ENCODE peak calls at places on chromosomes 13 and 19, in ten cellular contexts. One of them, this sample, is unnamed.

GRCh38 chr19:35615036-35615435 is 2.5 kb downstream of the HAUS5 start:
- DNase-seq in stomach: no peak
- DNase-seq in neural progenitor cell: no peak
- DNase-seq in mesenchymal stem cell: no peak
- DNase-seq in uterus: no peak
- DNase-seq in cardiac muscle cell: no peak
- DNase-seq in heart right ventricle: no peak
- DNase-seq in body of pancreas: no peak
- DNase-seq in effector memory CD4-positive, alpha-beta T cell: no peak
- DNase-seq in pancreas: no peak
- DNase-seq in this sample: no peak

GRCh38 chr19:40604647-40605200 is 3.6 kb downstream of the LTBP4 start:
- DNase-seq in body of pancreas: peak; percentile 43
- DNase-seq in cardiac muscle cell: no peak
- DNase-seq in mesenchymal stem cell: no peak
- DNase-seq in neural progenitor cell: peak; percentile 34
- DNase-seq in stomach: no peak
- DNase-seq in heart right ventricle: no peak
- DNase-seq in pancreas: no peak
- DNase-seq in uterus: peak; percentile 59
- DNase-seq in effector memory CD4-positive, alpha-beta T cell: no peak
- DNase-seq in this sample: no peak

GRCh38 chr13:42883771-42884170 is 102.4 kb downstream of the FAM216B start:
- DNase-seq in neural progenitor cell: peak; percentile 32
- DNase-seq in body of pancreas: peak; percentile 16
- DNase-seq in uterus: no peak
- DNase-seq in mesenchymal stem cell: peak; percentile 80
- DNase-seq in cardiac muscle cell: peak; percentile 76
- DNase-seq in stomach: no peak
- DNase-seq in heart right ventricle: no peak
- DNase-seq in effector memory CD4-positive, alpha-beta T cell: no peak
- DNase-seq in pancreas: no peak
- DNase-seq in this sample: no peak

GRCh38 chr13:25214371-25215252 is 42.5 kb upstream of the AMER2 start:
- DNase-seq in pancreas: no peak
- DNase-seq in stomach: no peak
- DNase-seq in body of pancreas: no peak
- DNase-seq in cardiac muscle cell: peak; percentile 40
- DNase-seq in effector memory CD4-positive, alpha-beta T cell: no peak
- DNase-seq in neural progenitor cell: no peak
- DNase-seq in mesenchymal stem cell: peak; percentile 7
- DNase-seq in uterus: peak; percentile 37
- DNase-seq in heart right ventricle: peak; percentile 15
- DNase-seq in this sample: no peak

GRCh38 chr19:46499692-46500091 is 4.0 kb upstream of the PNMA8B start:
- DNase-seq in heart right ventricle: no peak
- DNase-seq in cardiac muscle cell: no peak
- DNase-seq in uterus: no peak
- DNase-seq in stomach: no peak
- DNase-seq in body of pancreas: no peak
- DNase-seq in effector memory CD4-positive, alpha-beta T cell: no peak
- DNase-seq in mesenchymal stem cell: no peak
- DNase-seq in pancreas: no peak
- DNase-seq in neural progenitor cell: peak; percentile 1
- DNase-seq in this sample: no peak

GRCh38 chr19:2902590-2903218 is 2.0 kb downstream of the ZNF57 start:
- DNase-seq in effector memory CD4-positive, alpha-beta T cell: no peak
- DNase-seq in neural progenitor cell: no peak
- DNase-seq in cardiac muscle cell: no peak
- DNase-seq in uterus: no peak
- DNase-seq in body of pancreas: no peak
- DNase-seq in mesenchymal stem cell: no peak
- DNase-seq in heart right ventricle: no peak
- DNase-seq in stomach: no peak
- DNase-seq in pancreas: no peak
- DNase-seq in this sample: no peak

GRCh38 chr13:92303428-92303827 is 905.0 kb downstream of the GPC5 start:
- DNase-seq in mesenchymal stem cell: peak; percentile 45
- DNase-seq in pancreas: no peak
- DNase-seq in effector memory CD4-positive, alpha-beta T cell: no peak
- DNase-seq in uterus: no peak
- DNase-seq in neural progenitor cell: no peak
- DNase-seq in stomach: no peak
- DNase-seq in heart right ventricle: no peak
- DNase-seq in cardiac muscle cell: peak; percentile 98
- DNase-seq in body of pancreas: no peak
- DNase-seq in this sample: no peak

GRCh38 chr13:46324976-46325375 is 62.1 kb downstream of the RUBCNL start:
- DNase-seq in neural progenitor cell: no peak
- DNase-seq in effector memory CD4-positive, alpha-beta T cell: no peak
- DNase-seq in mesenchymal stem cell: no peak
- DNase-seq in uterus: no peak
- DNase-seq in cardiac muscle cell: peak; percentile 53
- DNase-seq in body of pancreas: no peak
- DNase-seq in pancreas: no peak
- DNase-seq in stomach: no peak
- DNase-seq in heart right ventricle: no peak
- DNase-seq in this sample: no peak

GRCh38 chr13:100608906-100609305 is 20.3 kb upstream of the GGACT start:
- DNase-seq in mesenchymal stem cell: no peak
- DNase-seq in body of pancreas: no peak
- DNase-seq in cardiac muscle cell: no peak
- DNase-seq in neural progenitor cell: no peak
- DNase-seq in pancreas: no peak
- DNase-seq in uterus: no peak
- DNase-seq in effector memory CD4-positive, alpha-beta T cell: no peak
- DNase-seq in heart right ventricle: no peak
- DNase-seq in stomach: no peak
- DNase-seq in this sample: no peak

GRCh38 chr19:40692212-40692551 is 1.7 kb upstream of the NUMBL start:
- DNase-seq in uterus: no peak
- DNase-seq in mesenchymal stem cell: no peak
- DNase-seq in neural progenitor cell: no peak
- DNase-seq in stomach: no peak
- DNase-seq in heart right ventricle: no peak
- DNase-seq in pancreas: no peak
- DNase-seq in effector memory CD4-positive, alpha-beta T cell: no peak
- DNase-seq in body of pancreas: no peak
- DNase-seq in cardiac muscle cell: no peak
- DNase-seq in this sample: no peak

GRCh38 chr13:94609196-94609595 is 7.5 kb downstream of the GPR180 start:
- DNase-seq in neural progenitor cell: no peak
- DNase-seq in heart right ventricle: no peak
- DNase-seq in body of pancreas: no peak
- DNase-seq in stomach: no peak
- DNase-seq in mesenchymal stem cell: no peak
- DNase-seq in pancreas: no peak
- DNase-seq in effector memory CD4-positive, alpha-beta T cell: no peak
- DNase-seq in uterus: no peak
- DNase-seq in cardiac muscle cell: no peak
- DNase-seq in this sample: no peak

GRCh38 chr13:31468114-31468902 is 268.5 kb downstream of the B3GLCT start:
- DNase-seq in cardiac muscle cell: no peak
- DNase-seq in heart right ventricle: no peak
- DNase-seq in stomach: no peak
- DNase-seq in effector memory CD4-positive, alpha-beta T cell: no peak
- DNase-seq in mesenchymal stem cell: no peak
- DNase-seq in pancreas: no peak
- DNase-seq in body of pancreas: no peak
- DNase-seq in neural progenitor cell: no peak
- DNase-seq in uterus: no peak
- DNase-seq in this sample: no peak

GRCh38 chr13:74068471-74068870 is 65.7 kb downstream of the KLF12 start:
- DNase-seq in pancreas: no peak
- DNase-seq in body of pancreas: no peak
- DNase-seq in effector memory CD4-positive, alpha-beta T cell: no peak
- DNase-seq in heart right ventricle: no peak
- DNase-seq in uterus: no peak
- DNase-seq in stomach: no peak
- DNase-seq in neural progenitor cell: no peak
- DNase-seq in mesenchymal stem cell: no peak
- DNase-seq in cardiac muscle cell: no peak
- DNase-seq in this sample: no peak

GRCh38 chr19:29667390-29667783 is 2.1 kb downstream of the PLEKHF1 start:
- DNase-seq in effector memory CD4-positive, alpha-beta T cell: no peak
- DNase-seq in mesenchymal stem cell: no peak
- DNase-seq in uterus: no peak
- DNase-seq in body of pancreas: no peak
- DNase-seq in stomach: no peak
- DNase-seq in neural progenitor cell: no peak
- DNase-seq in pancreas: no peak
- DNase-seq in heart right ventricle: no peak
- DNase-seq in cardiac muscle cell: no peak
- DNase-seq in this sample: no peak
- H3K27ac ChIP-seq in effector memory CD4-positive, alpha-beta T cell: peak overlapping the region; percentile 83
- H3K27ac ChIP-seq in mesenchymal stem cell: peak overlapping the region; percentile 39
- H3K27ac ChIP-seq in uterus: peak overlapping the region; percentile 97
- H3K27ac ChIP-seq in body of pancreas: peak overlapping the region; percentile 87
- H3K27ac ChIP-seq in stomach: peak overlapping the region; percentile 90
- H3K27ac ChIP-seq in neural progenitor cell: no peak overlapping the region
- H3K27ac ChIP-seq in pancreas: peak overlapping the region; percentile 85
- H3K27ac ChIP-seq in heart right ventricle: peak overlapping the region; percentile 87
- H3K27ac ChIP-seq in cardiac muscle cell: no peak overlapping the region
- H3K27ac ChIP-seq in this sample: peak overlapping the region; percentile 86

GRCh38 chr13:111183087-111183645 is 68.1 kb downstream of the ARHGEF7 start:
- DNase-seq in body of pancreas: no peak
- DNase-seq in heart right ventricle: no peak
- DNase-seq in uterus: no peak
- DNase-seq in stomach: no peak
- DNase-seq in effector memory CD4-positive, alpha-beta T cell: no peak
- DNase-seq in cardiac muscle cell: no peak
- DNase-seq in mesenchymal stem cell: no peak
- DNase-seq in neural progenitor cell: no peak
- DNase-seq in pancreas: no peak
- DNase-seq in this sample: no peak

GRCh38 chr13:111184685-111185401 is 69.7 kb downstream of the ARHGEF7 start:
- DNase-seq in neural progenitor cell: no peak
- DNase-seq in uterus: no peak
- DNase-seq in stomach: no peak
- DNase-seq in cardiac muscle cell: peak; percentile 22
- DNase-seq in body of pancreas: no peak
- DNase-seq in heart right ventricle: peak; percentile 78
- DNase-seq in effector memory CD4-positive, alpha-beta T cell: no peak
- DNase-seq in mesenchymal stem cell: no peak
- DNase-seq in pancreas: no peak
- DNase-seq in this sample: no peak

GRCh38 chr13:111183959-111184684 is 69.0 kb downstream of the ARHGEF7 start:
- DNase-seq in pancreas: no peak
- DNase-seq in body of pancreas: no peak
- DNase-seq in mesenchymal stem cell: no peak
- DNase-seq in effector memory CD4-positive, alpha-beta T cell: no peak
- DNase-seq in uterus: no peak
- DNase-seq in cardiac muscle cell: peak; percentile 22
- DNase-seq in neural progenitor cell: no peak
- DNase-seq in heart right ventricle: no peak
- DNase-seq in stomach: no peak
- DNase-seq in this sample: no peak

GRCh38 chr13:111179908-111180756 is 65.0 kb downstream of the ARHGEF7 start:
- DNase-seq in uterus: no peak
- DNase-seq in mesenchymal stem cell: no peak
- DNase-seq in neural progenitor cell: no peak
- DNase-seq in effector memory CD4-positive, alpha-beta T cell: no peak
- DNase-seq in stomach: no peak
- DNase-seq in pancreas: no peak
- DNase-seq in heart right ventricle: no peak
- DNase-seq in body of pancreas: no peak
- DNase-seq in cardiac muscle cell: no peak
- DNase-seq in this sample: no peak

GRCh38 chr13:111181977-111182376 is 66.9 kb downstream of the ARHGEF7 start:
- DNase-seq in cardiac muscle cell: no peak
- DNase-seq in body of pancreas: no peak
- DNase-seq in neural progenitor cell: no peak
- DNase-seq in effector memory CD4-positive, alpha-beta T cell: no peak
- DNase-seq in uterus: no peak
- DNase-seq in mesenchymal stem cell: no peak
- DNase-seq in heart right ventricle: no peak
- DNase-seq in pancreas: no peak
- DNase-seq in stomach: no peak
- DNase-seq in this sample: no peak
- H3K4me1 ChIP-seq in cardiac muscle cell: peaks cover 40% of the 10 kb centered on the region
- H3K4me1 ChIP-seq in body of pancreas: peaks cover 26% of the 10 kb centered on the region
- H3K4me1 ChIP-seq in neural progenitor cell: no peaks in the 10 kb centered on the region
- H3K4me1 ChIP-seq in effector memory CD4-positive, alpha-beta T cell: peaks cover 62% of the 10 kb centered on the region
- H3K4me1 ChIP-seq in uterus: peaks cover 4% of the 10 kb centered on the region
- H3K4me1 ChIP-seq in mesenchymal stem cell: peaks cover 21% of the 10 kb centered on the region
- H3K4me1 ChIP-seq in heart right ventricle: peaks cover 59% of the 10 kb centered on the region
- H3K4me1 ChIP-seq in pancreas: no peaks in the 10 kb centered on the region
- H3K4me1 ChIP-seq in stomach: peaks cover 25% of the 10 kb centered on the region
- H3K4me1 ChIP-seq in this sample: peaks cover 37% of the 10 kb centered on the region

DNA sequence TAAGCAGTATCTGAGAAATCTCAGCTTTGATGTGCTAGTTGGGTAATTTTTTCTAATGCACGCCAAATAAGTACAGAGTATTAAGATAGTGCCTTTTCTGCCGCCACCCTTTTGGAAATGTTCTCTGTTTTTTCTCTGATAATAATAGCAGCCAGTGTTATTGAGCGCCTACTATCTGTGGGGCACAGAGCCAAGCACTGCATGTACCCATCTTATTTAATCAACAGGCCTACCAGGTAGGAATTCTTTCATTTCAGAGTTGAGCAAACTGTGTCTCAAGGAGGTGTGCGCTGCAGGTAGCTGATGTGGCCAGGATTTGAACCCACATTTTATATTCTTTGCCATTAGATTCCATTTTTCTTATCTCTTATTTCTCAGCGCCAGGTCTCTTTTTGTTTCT is 1.4 kb downstream of the EPN1 start:
- DNase-seq in effector memory CD4-positive, alpha-beta T cell: no peak
- DNase-seq in heart right ventricle: no peak
- DNase-seq in mesenchymal stem cell: no peak
- DNase-seq in uterus: no peak
- DNase-seq in stomach: peak; percentile 90
- DNase-seq in body of pancreas: peak; percentile 87
- DNase-seq in neural progenitor cell: no peak
- DNase-seq in pancreas: no peak
- DNase-seq in cardiac muscle cell: peak; percentile 27
- DNase-seq in this sample: no peak
- H3K27ac ChIP-seq in effector memory CD4-positive, alpha-beta T cell: no peak overlapping the region
- H3K27ac ChIP-seq in heart right ventricle: no peak overlapping the region
- H3K27ac ChIP-seq in mesenchymal stem cell: no peak overlapping the region
- H3K27ac ChIP-seq in uterus: no peak overlapping the region
- H3K27ac ChIP-seq in stomach: peak overlapping the region; percentile 95
- H3K27ac ChIP-seq in body of pancreas: peak overlapping the region; percentile 95
- H3K27ac ChIP-seq in neural progenitor cell: no peak overlapping the region
- H3K27ac ChIP-seq in pancreas: peak overlapping the region; percentile 83
- H3K27ac ChIP-seq in cardiac muscle cell: no peak overlapping the region
- H3K27ac ChIP-seq in this sample: peak overlapping the region; percentile 90

DNA sequence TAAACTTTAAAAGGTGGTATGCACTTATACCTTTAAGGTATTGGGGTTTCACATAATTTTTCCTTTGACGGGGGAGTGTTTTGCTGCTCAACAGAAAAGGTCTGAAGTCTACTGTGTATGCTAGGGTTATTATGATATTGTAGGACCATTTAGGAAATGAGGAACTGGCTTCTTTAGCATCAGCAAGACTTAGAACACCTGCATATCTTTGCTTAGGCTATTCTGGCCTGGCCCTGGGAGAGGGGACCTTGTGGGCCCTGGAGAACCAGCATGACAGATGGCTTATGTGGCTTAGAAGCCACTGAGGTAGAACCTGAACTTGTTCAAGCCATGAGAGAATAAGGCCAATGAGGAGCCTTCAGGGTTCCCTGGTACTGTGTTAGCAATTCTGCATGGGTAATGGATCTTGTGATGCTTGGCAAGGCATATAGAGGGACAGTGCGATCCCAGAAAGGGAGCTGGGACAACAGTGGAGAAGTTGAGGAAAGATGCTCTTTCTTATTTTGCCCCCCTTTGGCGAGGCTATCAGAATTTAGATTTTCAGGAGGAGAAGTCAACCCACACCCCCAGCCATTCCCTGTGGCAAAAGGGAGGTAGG is 4.3 kb downstream of the RGCC start:
- DNase-seq in stomach: no peak
- DNase-seq in body of pancreas: no peak
- DNase-seq in mesenchymal stem cell: no peak
- DNase-seq in cardiac muscle cell: no peak
- DNase-seq in heart right ventricle: no peak
- DNase-seq in pancreas: no peak
- DNase-seq in effector memory CD4-positive, alpha-beta T cell: no peak
- DNase-seq in uterus: no peak
- DNase-seq in neural progenitor cell: no peak
- DNase-seq in this sample: no peak
- H3K4me1 ChIP-seq in stomach: peaks cover 41% of the 10 kb centered on the region
- H3K4me1 ChIP-seq in body of pancreas: peaks cover 24% of the 10 kb centered on the region
- H3K4me1 ChIP-seq in mesenchymal stem cell: peaks cover 39% of the 10 kb centered on the region
- H3K4me1 ChIP-seq in cardiac muscle cell: no peaks in the 10 kb centered on the region
- H3K4me1 ChIP-seq in heart right ventricle: peaks cover 74% of the 10 kb centered on the region
- H3K4me1 ChIP-seq in pancreas: no peaks in the 10 kb centered on the region
- H3K4me1 ChIP-seq in effector memory CD4-positive, alpha-beta T cell: peaks cover 65% of the 10 kb centered on the region
- H3K4me1 ChIP-seq in uterus: peaks cover 5% of the 10 kb centered on the region
- H3K4me1 ChIP-seq in neural progenitor cell: no peaks in the 10 kb centered on the region
- H3K4me1 ChIP-seq in this sample: peaks cover 73% of the 10 kb centered on the region

This sample was measured in lower lobe of right lung.